ENCODE peak calls at places on chromosomes 13 and 19, in nine cellular contexts. M, U, R, C, G, H, S, P and Q are unnamed samples. For H3K9me3, the result is how much of the 10 kb centered on the place peaks cover.

GRCh38 chr13:97125810-97126738 is 96.1 kb upstream of the MBNL2 start:
- DNase-seq in S (no peak), M (no peak), R (no peak), H (no peak), G (no peak), P (no peak), U (peak), C (no peak), Q (no peak)

GRCh38 chr13:110244926-110245325 is 62.0 kb downstream of the COL4A1 start:
- DNase-seq in H (no peak), S (no peak), M (no peak), G (peak), C (no peak), R (no peak), U (no peak), P (no peak), Q (no peak)

GRCh38 chr13:83780201-83780600 is 102.1 kb downstream of the SLITRK1 start:
- DNase-seq in M (peak), S (peak), H (no peak), U (no peak), P (no peak), C (no peak), G (no peak), R (no peak), Q (peak)

GRCh38 chr19:12939292-12939606 is 840 bp downstream of the CALR start:
- DNase-seq in U (peak), M (peak), S (no peak), P (peak), R (no peak), H (peak), G (no peak), C (no peak), Q (peak)

GRCh38 chr19:19817357-19817756 is 4.2 kb downstream of the ZNF506 start:
- DNase-seq in M (no peak), H (no peak), G (no peak), U (no peak), C (no peak), R (no peak), P (peak), S (no peak), Q (no peak)

GRCh38 chr13:25181597-25181996 is 9.5 kb upstream of the AMER2 start:
- DNase-seq in C (no peak), U (no peak), M (no peak), G (peak), R (no peak), P (no peak), S (no peak), H (no peak), Q (no peak)

GRCh38 chr13:34678154-34678553 is 263.9 kb upstream of the NBEA start:
- DNase-seq in H (no peak), C (no peak), R (no peak), U (no peak), G (no peak), S (no peak), M (no peak), P (no peak), Q (no peak)

GRCh38 chr19:42529248-42529764 is 1.0 kb upstream of the CEACAM1 start:
- DNase-seq in C (peak), S (peak), U (peak), P (peak), R (no peak), M (peak), G (no peak), H (peak), Q (peak)

GRCh38 chr19:19502281-19502680 is 13.1 kb downstream of the TSSK6 start:
- DNase-seq in U (no peak), S (no peak), G (no peak), M (no peak), R (no peak), C (no peak), H (no peak), P (no peak), Q (no peak)

GRCh38 chr13:79245937-79246574 is 160.0 kb downstream of the RBM26 start:
- DNase-seq in S (no peak), U (no peak), C (no peak), M (no peak), G (no peak), P (no peak), H (no peak), R (no peak), Q (no peak)

GRCh38 chr13:38539632-38540031 is 147.2 kb upstream of the FREM2 start:
- DNase-seq in U (no peak), M (no peak), C (no peak), G (no peak), R (no peak), S (no peak), H (no peak), P (no peak), Q (no peak)

GRCh38 chr13:49214917-49215376 is 5.2 kb upstream of the MLNR start:
- DNase-seq in C (peak), U (peak), H (no peak), S (no peak), M (no peak), R (no peak), G (no peak), P (peak), Q (no peak)

GRCh38 chr19:6119031-6119430 is 8.7 kb upstream of the RFX2 start:
- DNase-seq in S (no peak), R (no peak), U (no peak), H (no peak), C (no peak), P (no peak), G (no peak), M (no peak), Q (no peak)

GRCh38 chr13:46211116-46211515 is 612 bp upstream of the LRRC63 start:
- DNase-seq in P (no peak), R (no peak), G (no peak), C (no peak), M (no peak), S (no peak), U (no peak), H (no peak), Q (peak)

GRCh38 chr19:30229524-30230174 is 142.5 kb upstream of the ZNF536 start:
- DNase-seq in R (no peak), U (no peak), C (no peak), P (no peak), S (no peak), H (no peak), M (peak), G (no peak), Q (no peak)

GRCh38 chr13:30156270-30156669 is 151.1 kb downstream of the KATNAL1 start:
- DNase-seq in C (no peak), G (no peak), P (no peak), S (no peak), R (no peak), M (no peak), U (no peak), H (no peak), Q (no peak)

GRCh38 chr19:1794424-1795185 is 17.5 kb downstream of the ATP8B3 start:
- DNase-seq in S (no peak), H (no peak), G (no peak), U (no peak), M (no peak), P (no peak), R (no peak), C (no peak), Q (no peak)

GRCh38 chr19:16115309-16116039 is 3.8 kb downstream of the RAB8A start:
- DNase-seq in U (no peak), M (no peak), R (no peak), S (no peak), C (no peak), G (no peak), H (no peak), P (no peak), Q (no peak)

GRCh38 chr19:18526316-18526715 is 4.4 kb upstream of the ELL start:
- DNase-seq in M (no peak), S (no peak), U (no peak), C (no peak), P (no peak), H (no peak), G (no peak), R (no peak), Q (no peak)

GRCh38 chr13:91135949-91136348 is 211.5 kb upstream of the MIR17HG start:
- DNase-seq in H (no peak), R (no peak), P (no peak), U (no peak), M (peak), C (no peak), G (no peak), S (no peak), Q (no peak)
- TF ChIP-seq CTCF in H (no peak), R (no peak), P (no peak), U (no peak), M (no peak), C (no peak), G (no peak), S (no peak), Q (no peak)

GRCh38 chr19:22118132-22118531 is 65.8 kb downstream of the ZNF257 start:
- DNase-seq in R (no peak), C (no peak), M (no peak), S (no peak), G (no peak), U (no peak), H (no peak), P (no peak), Q (no peak)
- H3K9me3 ChIP-seq in R (under half), C (under half), M (under half), S (under half), G (under half), U (under half), H (under half), P (under half), Q (under half)

DNA sequence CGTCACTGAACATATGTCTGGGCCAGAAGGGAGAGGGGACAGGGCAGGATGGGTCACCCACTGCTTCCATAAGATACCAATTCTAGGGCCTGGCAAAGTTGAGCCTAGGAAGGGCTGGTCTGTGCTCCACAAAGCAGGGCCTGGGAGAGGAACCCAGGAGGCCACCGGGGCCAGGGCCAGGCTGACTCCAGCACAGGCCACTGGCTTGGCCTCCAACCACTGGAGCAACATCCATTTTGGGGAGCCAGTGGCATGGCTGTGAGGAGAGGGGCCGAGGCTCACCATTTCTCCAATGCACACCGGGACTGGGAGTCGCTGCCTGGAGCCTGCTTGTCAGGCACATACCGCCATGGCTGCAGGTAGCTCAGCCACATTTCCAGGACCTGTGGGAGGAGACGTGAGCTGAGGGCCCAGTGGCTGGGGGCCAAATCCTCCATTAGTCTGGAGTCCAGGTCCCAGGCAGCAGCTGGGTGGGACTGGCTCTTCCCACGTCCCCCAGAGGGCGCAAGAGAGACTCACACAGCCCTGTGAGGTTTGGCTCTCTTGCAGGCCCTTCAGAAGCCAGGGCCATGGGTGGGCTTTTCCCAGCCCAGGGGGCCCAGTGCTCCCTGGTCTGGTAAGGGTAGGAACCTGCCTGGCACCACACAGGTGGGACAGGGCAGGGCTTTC is 27.7 kb downstream of the TUBA3C start:
- DNase-seq in P (no peak), R (no peak), U (no peak), G (no peak), S (no peak), M (no peak), C (no peak), H (no peak), Q (no peak)
- TF ChIP-seq CTCF in P (no peak), R (no peak), U (no peak), G (no peak), S (no peak), M (no peak), C (peak), H (no peak), Q (no peak)

DNA sequence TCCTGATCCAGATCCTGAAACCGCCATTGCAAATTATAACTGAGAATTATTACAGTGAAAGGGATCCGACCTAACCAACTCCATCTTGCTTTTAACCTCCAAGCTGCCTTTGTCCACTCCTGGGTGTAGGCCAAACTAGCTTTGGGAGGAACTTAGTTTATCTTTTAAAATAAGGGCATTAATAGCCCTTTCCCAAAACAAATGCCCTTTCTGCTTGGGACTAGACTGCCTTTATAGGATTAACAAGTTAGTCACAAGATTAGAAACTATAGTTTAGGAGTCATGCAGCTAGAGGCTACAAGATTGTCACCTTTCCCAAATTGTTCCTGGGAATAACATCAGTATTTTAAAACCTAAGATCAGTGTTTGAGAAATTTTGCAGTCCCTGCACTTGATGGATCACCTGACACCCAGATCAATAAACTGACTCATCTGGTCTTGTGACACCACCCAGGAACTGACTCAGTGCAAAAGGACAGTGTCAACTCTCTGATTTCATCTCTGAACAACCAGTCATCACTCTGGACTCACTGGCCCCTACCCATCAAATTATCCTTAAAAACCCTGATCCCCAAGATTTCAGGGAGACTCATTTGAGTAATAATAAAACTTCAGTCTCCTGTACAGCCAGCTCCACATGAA is 4.1 kb upstream of the ZNF841 start:
- DNase-seq in G (no peak), P (no peak), S (no peak), H (no peak), M (no peak), U (no peak), R (no peak), C (no peak), Q (no peak)
- H3K9me3 ChIP-seq in G (under half), P (under half), S (under half), H (under half), M (under half), U (under half), R (under half), C (under half), Q (half or more)

DNA sequence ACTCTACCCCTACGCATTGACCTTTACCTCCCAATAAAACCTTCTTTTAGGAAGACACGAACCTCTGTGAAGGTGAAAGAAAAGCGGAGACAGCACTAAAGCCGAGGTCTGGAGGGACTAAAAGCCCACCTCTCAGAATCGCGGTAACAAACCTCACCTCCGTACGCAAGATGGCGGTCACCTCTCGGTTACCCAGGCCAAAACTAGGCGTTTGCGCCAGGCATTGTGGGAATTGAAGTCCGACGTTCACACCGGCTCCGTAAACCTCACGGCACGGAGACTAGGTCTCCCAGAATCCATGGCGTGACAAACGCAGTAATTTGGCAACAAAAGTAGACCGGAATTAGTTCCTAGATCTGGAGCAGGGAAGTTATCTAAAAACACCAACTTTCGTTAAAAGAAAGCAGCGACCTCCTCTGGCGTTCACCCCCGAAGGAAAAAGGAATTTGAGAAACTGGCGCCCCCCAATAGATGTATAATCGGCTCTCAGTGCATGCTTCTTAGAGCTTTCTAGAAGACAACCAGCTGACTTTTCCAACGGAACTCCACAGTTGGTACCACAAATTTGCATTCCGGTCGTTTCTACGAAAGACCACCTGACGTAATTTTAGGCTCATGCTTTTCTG is at the start of gene N4BP2L2:
- DNase-seq in S (peak), C (peak), H (peak), U (peak), R (peak), M (peak), G (peak), P (peak), Q (peak)
- TF ChIP-seq CTCF in S (no peak), C (no peak), H (peak), U (peak), R (peak), M (no peak), G (peak), P (peak), Q (no peak)

GRCh38 chr19:50850738-50851137 is 4.0 kb upstream of the KLK3 start:
- DNase-seq in U (no peak), H (no peak), P (no peak), C (no peak), M (no peak), S (no peak), R (no peak), G (no peak), Q (no peak)
- H3K9me3 ChIP-seq in U (under half), H (under half), P (under half), C (under half), M (under half), S (under half), R (under half), G (under half), Q (under half)